ENCODE peak calls at places on chromosomes 4 and X, in seven cellular contexts. A, P, D, E, H, V and S are unnamed samples.

GRCh38 chrX:130082244-130083106 is 27.8 kb downstream of the ELF4 start:
- DNase-seq in A (no peak), P (peak; percentile 56), D (no peak), E (peak; percentile 71), H (peak; percentile 55), V (peak; percentile 33), S (peak; percentile 45)

GRCh38 chr4:168498259-168498658 is 1.4 kb downstream of the PALLD start:
- DNase-seq in A (no peak), P (no peak), D (no peak), E (no peak), H (no peak), V (no peak), S (no peak)

GRCh38 chr4:114225462-114225861 is 246.0 kb upstream of the ARSJ start:
- DNase-seq in A (no peak), P (no peak), D (no peak), E (no peak), H (no peak), V (no peak), S (no peak)

GRCh38 chrX:6917666-6918065 is 229.8 kb upstream of the STS start:
- DNase-seq in A (peak; percentile 4), P (no peak), D (no peak), E (no peak), H (no peak), V (no peak), S (no peak)

GRCh38 chr4:177558995-177559394 is 116.8 kb upstream of the AGA start:
- DNase-seq in A (peak; percentile 17), P (no peak), D (no peak), E (no peak), H (no peak), V (no peak), S (no peak)

GRCh38 chr4:174595141-174595929 is 73.0 kb upstream of the HPGD start:
- DNase-seq in A (no peak), P (no peak), D (no peak), E (no peak), H (no peak), V (no peak), S (no peak)

GRCh38 chr4:649751-650310 is 24.2 kb downstream of the ATP5ME start:
- DNase-seq in A (no peak), P (no peak), D (no peak), E (no peak), H (no peak), V (no peak), S (no peak)

GRCh38 chr4:52824603-52825310 is 37.4 kb upstream of the RASL11B start:
- DNase-seq in A (peak; percentile 80), P (no peak), D (no peak), E (no peak), H (no peak), V (peak; percentile 76), S (no peak)

GRCh38 chr4:1137063-1137771 is 23.9 kb upstream of the RNF212 start:
- DNase-seq in A (no peak), P (no peak), D (no peak), E (no peak), H (no peak), V (no peak), S (no peak)

GRCh38 chr4:118767109-118767508 is 68.8 kb downstream of the SEC24D start:
- DNase-seq in A (no peak), P (no peak), D (no peak), E (no peak), H (no peak), V (no peak), S (no peak)

GRCh38 chrX:40109288-40110008 is 11.7 kb upstream of the BCOR start:
- DNase-seq in A (peak; percentile 77), P (no peak), D (peak; percentile 51), E (no peak), H (no peak), V (no peak), S (no peak)

GRCh38 chr4:147843162-147843561 is 111.3 kb downstream of the ARHGAP10 start:
- DNase-seq in A (peak; percentile 60), P (no peak), D (no peak), E (no peak), H (no peak), V (no peak), S (no peak)

GRCh38 chr4:128220286-128221235 is 67.1 kb downstream of the PGRMC2 start:
- DNase-seq in A (no peak), P (no peak), D (no peak), E (no peak), H (no peak), V (peak; percentile 71), S (no peak)

GRCh38 chr4:140003851-140004579 is 150.0 kb downstream of the MAML3 start:
- DNase-seq in A (no peak), P (no peak), D (no peak), E (no peak), H (no peak), V (no peak), S (no peak)

GRCh38 chrX:129876734-129877395 is 29.1 kb upstream of the UTP14A start:
- DNase-seq in A (peak; percentile 10), P (no peak), D (peak; percentile 97), E (no peak), H (no peak), V (peak; percentile 69), S (peak; percentile 29)

GRCh38 chrX:64205441-64205734 is at the start of gene AMER1:
- DNase-seq in A (no peak), P (no peak), D (no peak), E (no peak), H (no peak), V (no peak), S (no peak)

GRCh38 chr4:139973015-139973414 is 181.0 kb downstream of the MAML3 start:
- DNase-seq in A (no peak), P (no peak), D (no peak), E (no peak), H (no peak), V (peak; percentile 32), S (no peak)

GRCh38 chr4:56653461-56654237 is 27.4 kb downstream of the HOPX start:
- DNase-seq in A (no peak), P (no peak), D (no peak), E (no peak), H (no peak), V (no peak), S (no peak)

GRCh38 chrX:20224814-20225487 is 41.8 kb downstream of the RPS6KA3 start:
- DNase-seq in A (peak; percentile 10), P (no peak), D (no peak), E (no peak), H (no peak), V (peak; percentile 39), S (no peak)

GRCh38 chr4:149552601-149553000 is 263.0 kb downstream of the IQCM start:
- DNase-seq in A (no peak), P (no peak), D (no peak), E (no peak), H (no peak), V (no peak), S (no peak)

GRCh38 chr4:53100801-53101581 is 238.9 kb downstream of the RASL11B start:
- DNase-seq in A (no peak), P (no peak), D (no peak), E (no peak), H (no peak), V (peak; percentile 68), S (no peak)

GRCh38 chrX:136850441-136851175 is 29.9 kb downstream of the RBMX start:
- DNase-seq in A (no peak), P (no peak), D (no peak), E (no peak), H (no peak), V (peak; percentile 20), S (no peak)

GRCh38 chrX:146278381-146278780 is 460.8 kb downstream of the SLITRK2 start:
- DNase-seq in A (peak; percentile 35), P (no peak), D (no peak), E (no peak), H (no peak), V (no peak), S (no peak)